ENCODE peak calls at places on chromosomes 2 and 18, in seven cellular contexts. R, G, S, P, Y, N and V are unnamed samples.

GRCh38 chr2:216394888-216395287 is 17.4 kb upstream of the SMARCAL1 start:
- DNase-seq in Y (no peak), P (no peak), N (no peak), S (no peak), R (no peak), G (no peak), V (no peak)

GRCh38 chr2:98909381-98910211 is 26.4 kb downstream of the CRACDL start:
- DNase-seq in S (peak), Y (no peak), G (peak), R (peak), N (peak), P (no peak), V (peak)

GRCh38 chr2:238170386-238171071 is 11.8 kb downstream of the ERFE start:
- DNase-seq in Y (no peak), N (peak), G (no peak), P (no peak), R (no peak), S (no peak), V (no peak)

GRCh38 chr2:208249241-208249640 is 5.6 kb downstream of the IDH1 start:
- DNase-seq in P (no peak), N (no peak), R (peak), G (no peak), Y (no peak), S (no peak), V (no peak)

GRCh38 chr18:67705748-67706147 is 189.2 kb upstream of the DSEL start:
- DNase-seq in G (peak), N (peak), P (no peak), S (no peak), Y (no peak), R (peak), V (no peak)

GRCh38 chr2:96330407-96330806 is 5.2 kb upstream of the NCAPH start:
- DNase-seq in G (no peak), P (no peak), R (no peak), S (no peak), N (peak), Y (no peak), V (no peak)

GRCh38 chr2:109435866-109436634 is 177.7 kb downstream of the SEPTIN10 start:
- DNase-seq in Y (no peak), P (peak), G (peak), S (no peak), R (peak), N (peak), V (no peak)

GRCh38 chr2:241443486-241444223 is 64.7 kb downstream of the STK25 start:
- DNase-seq in S (no peak), N (peak), P (peak), Y (peak), R (peak), G (no peak), V (no peak)